ENCODE peak calls at places on chromosomes 2 and 18, in nine cellular contexts. I is GM23248, P is neural progenitor cell, K is PC-3, T is MM.1S, C is OCI-LY7, G is HCT116, D is SK-N-SH, L is GM23338. Q is an unnamed sample.

GRCh38 chr18:78994977-78995582 is 15.5 kb downstream of the SALL3 start:
- DNase-seq in I (no peak), P (no peak), K (no peak), T (no peak), C (no peak), G (no peak), D (no peak), L (no peak), Q (no peak)

GRCh38 chr2:84539729-84540128 is 23.4 kb downstream of the DNAH6 start:
- DNase-seq in I (no peak), P (no peak), K (no peak), T (no peak), C (no peak), G (no peak), D (no peak), L (no peak), Q (no peak)

GRCh38 chr18:23058746-23059440 is 76.4 kb upstream of the CABLES1 start:
- DNase-seq in I (peak), P (peak), K (no peak), T (no peak), C (no peak), G (no peak), D (no peak), L (no peak), Q (no peak)

GRCh38 chr2:168686485-168687191 is 115.8 kb upstream of the NOSTRIN start:
- DNase-seq in I (peak), P (no peak), K (peak), T (no peak), C (no peak), G (no peak), D (no peak), L (no peak), Q (no peak)

GRCh38 chr2:98559581-98559980 is 48.7 kb downstream of the COA5 start:
- DNase-seq in I (no peak), P (no peak), K (peak), T (no peak), C (peak), G (no peak), D (no peak), L (no peak), Q (no peak)

GRCh38 chr2:234691226-234691600 is 194.3 kb upstream of the ARL4C start:
- DNase-seq in I (no peak), P (no peak), K (no peak), T (no peak), C (no peak), G (no peak), D (peak), L (no peak), Q (no peak)

GRCh38 chr2:178877874-178878273 is 70.7 kb upstream of the TTN start:
- DNase-seq in I (no peak), P (no peak), K (no peak), T (peak), C (no peak), G (no peak), D (no peak), L (no peak), Q (no peak)

GRCh38 chr2:73972846-73973245 is 11.9 kb upstream of the TET3 start:
- DNase-seq in I (no peak), P (no peak), K (no peak), T (no peak), C (peak), G (no peak), D (no peak), L (no peak), Q (no peak)

GRCh38 chr2:42879913-42880737 is 87.7 kb upstream of the HAAO start:
- DNase-seq in I (no peak), P (no peak), K (no peak), T (no peak), C (no peak), G (no peak), D (no peak), L (peak), Q (no peak)

GRCh38 chr2:238847432-238847801 is 468 bp upstream of the TWIST2 start:
- DNase-seq in I (no peak), P (no peak), K (no peak), T (no peak), C (no peak), G (no peak), D (no peak), L (peak), Q (no peak)

GRCh38 chr2:175441361-175441760 is 259.9 kb upstream of the ATP5MC3 start:
- DNase-seq in I (no peak), P (peak), K (no peak), T (no peak), C (no peak), G (no peak), D (no peak), L (no peak), Q (no peak)

GRCh38 chr18:77650799-77651385 is 401.2 kb downstream of the GALR1 start:
- DNase-seq in I (peak), P (peak), K (peak), T (peak), C (peak), G (no peak), D (peak), L (peak), Q (peak)

GRCh38 chr2:230155359-230155758 is 64.4 kb downstream of the SP110 start:
- DNase-seq in I (no peak), P (no peak), K (no peak), T (no peak), C (no peak), G (no peak), D (no peak), L (no peak), Q (no peak)

GRCh38 chr18:39753178-39753577 is 2187.6 kb upstream of the CELF4 start:
- DNase-seq in I (no peak), P (no peak), K (no peak), T (no peak), C (no peak), G (no peak), D (no peak), L (no peak), Q (no peak)

GRCh38 chr2:165877565-165878550 is 75.7 kb downstream of the TTC21B start:
- DNase-seq in I (peak), P (no peak), K (peak), T (peak), C (no peak), G (no peak), D (no peak), L (no peak), Q (no peak)

GRCh38 chr2:234621120-234621519 is 124.2 kb upstream of the ARL4C start:
- DNase-seq in I (no peak), P (no peak), K (no peak), T (no peak), C (no peak), G (no peak), D (no peak), L (no peak), Q (no peak)

GRCh38 chr2:64114063-64114911 is 29.9 kb downstream of the PELI1 start:
- DNase-seq in I (peak), P (no peak), K (peak), T (peak), C (no peak), G (no peak), D (no peak), L (peak), Q (no peak)

GRCh38 chr2:237323656-237324055 is 90.3 kb downstream of the COL6A3 start:
- DNase-seq in I (no peak), P (no peak), K (no peak), T (no peak), C (no peak), G (no peak), D (no peak), L (no peak), Q (no peak)
- H3K27ac ChIP-seq in I (peak), P (no peak), K (no peak), T (no peak), C (no peak), G (no peak), D (no peak), L (no peak), Q (peak)

GRCh38 chr2:23330214-23330613 is 54.8 kb upstream of the KLHL29 start:
- DNase-seq in I (peak), P (peak), K (peak), T (peak), C (no peak), G (no peak), D (no peak), L (peak), Q (peak)

GRCh38 chr2:23322813-23323212 is 62.2 kb upstream of the KLHL29 start:
- DNase-seq in I (no peak), P (no peak), K (no peak), T (no peak), C (no peak), G (no peak), D (no peak), L (no peak), Q (no peak)

GRCh38 chr2:23324281-23324680 is 60.7 kb upstream of the KLHL29 start:
- DNase-seq in I (no peak), P (no peak), K (no peak), T (no peak), C (no peak), G (no peak), D (no peak), L (no peak), Q (no peak)

GRCh38 chr2:23326322-23326721 is 58.7 kb upstream of the KLHL29 start:
- DNase-seq in I (no peak), P (no peak), K (no peak), T (no peak), C (no peak), G (no peak), D (no peak), L (no peak), Q (no peak)

GRCh38 chr2:23327897-23328296 is 57.1 kb upstream of the KLHL29 start:
- DNase-seq in I (no peak), P (no peak), K (no peak), T (no peak), C (no peak), G (no peak), D (peak), L (no peak), Q (no peak)
- TF ChIP-seq EZH2phosphoT487 in I (no peak), P (no peak), K (no peak), T (no peak), C (no peak), G (no peak), D (no peak), L (no peak), Q (no peak)

GRCh38 chr2:70978388-70979357 is at the start of gene ANKRD53:
- DNase-seq in I (peak), P (peak), K (no peak), T (peak), C (no peak), G (no peak), D (peak), L (peak), Q (peak)

GRCh38 chr2:70974592-70974991 is 3.8 kb upstream of the ANKRD53 start:
- DNase-seq in I (no peak), P (no peak), K (no peak), T (no peak), C (no peak), G (no peak), D (no peak), L (no peak), Q (no peak)

GRCh38 chr2:70979626-70980025 is 1.2 kb downstream of the ANKRD53 start:
- DNase-seq in I (no peak), P (no peak), K (no peak), T (no peak), C (no peak), G (no peak), D (no peak), L (no peak), Q (no peak)

GRCh38 chr2:70975237-70975636 is 3.2 kb upstream of the ANKRD53 start:
- DNase-seq in I (no peak), P (no peak), K (no peak), T (no peak), C (no peak), G (no peak), D (no peak), L (no peak), Q (peak)

GRCh38 chr2:70977605-70978205 is 725 bp upstream of the ANKRD53 start:
- DNase-seq in I (peak), P (no peak), K (peak), T (peak), C (no peak), G (no peak), D (peak), L (peak), Q (no peak)
- H3K4me3 ChIP-seq in I (peak), P (peak), K (peak), T (peak), C (peak), G (peak), D (peak), L (peak), Q (peak)

GRCh38 chr2:186517090-186517489 is 31.0 kb downstream of the ZC3H15 start:
- DNase-seq in I (no peak), P (no peak), K (no peak), T (no peak), C (no peak), G (no peak), D (no peak), L (no peak), Q (no peak)
- H3K27ac ChIP-seq in I (no peak), P (no peak), K (no peak), T (no peak), C (no peak), G (no peak), D (no peak), L (no peak), Q (no peak)

GRCh38 chr2:55961318-55961911 is 37.8 kb upstream of the EFEMP1 start:
- DNase-seq in I (peak), P (peak), K (peak), T (peak), C (peak), G (peak), D (peak), L (peak), Q (peak)
- TF ChIP-seq EZH2phosphoT487 in I (no peak), P (no peak), K (no peak), T (no peak), C (no peak), G (no peak), D (no peak), L (no peak), Q (no peak)

GRCh38 chr18:48934400-48934707 is 16.4 kb downstream of the SMAD7 start:
- DNase-seq in I (peak), P (no peak), K (no peak), T (no peak), C (no peak), G (no peak), D (no peak), L (no peak), Q (no peak)
- H3K4me3 ChIP-seq in I (peak), P (no peak), K (no peak), T (peak), C (peak), G (no peak), D (no peak), L (no peak), Q (no peak)

GRCh38 chr2:69162121-69162520 is 149.1 kb downstream of the ANTXR1 start:
- DNase-seq in I (no peak), P (no peak), K (no peak), T (no peak), C (no peak), G (no peak), D (no peak), L (no peak), Q (no peak)

GRCh38 chr2:69163556-69163955 is 150.6 kb downstream of the ANTXR1 start:
- DNase-seq in I (no peak), P (no peak), K (no peak), T (no peak), C (no peak), G (no peak), D (no peak), L (no peak), Q (no peak)

GRCh38 chr2:69164379-69164778 is 151.4 kb downstream of the ANTXR1 start:
- DNase-seq in I (peak), P (no peak), K (no peak), T (no peak), C (no peak), G (no peak), D (peak), L (no peak), Q (peak)

GRCh38 chr2:69165079-69165478 is 152.1 kb downstream of the ANTXR1 start:
- DNase-seq in I (no peak), P (no peak), K (no peak), T (no peak), C (no peak), G (no peak), D (no peak), L (no peak), Q (no peak)

GRCh38 chr2:69163109-69163508 is 150.1 kb downstream of the ANTXR1 start:
- DNase-seq in I (peak), P (no peak), K (peak), T (no peak), C (no peak), G (peak), D (no peak), L (no peak), Q (peak)
- H3K27ac ChIP-seq in I (peak), P (no peak), K (no peak), T (no peak), C (no peak), G (no peak), D (peak), L (no peak), Q (peak)

GRCh38 chr2:7190587-7191320 is 273.5 kb downstream of the RNF144A start:
- DNase-seq in I (peak), P (peak), K (no peak), T (no peak), C (no peak), G (no peak), D (no peak), L (no peak), Q (no peak)

GRCh38 chr2:7193457-7193856 is 276.2 kb downstream of the RNF144A start:
- DNase-seq in I (no peak), P (no peak), K (no peak), T (no peak), C (no peak), G (no peak), D (no peak), L (no peak), Q (no peak)

GRCh38 chr2:7194950-7195349 is 277.7 kb downstream of the RNF144A start:
- DNase-seq in I (no peak), P (no peak), K (no peak), T (no peak), C (no peak), G (no peak), D (no peak), L (no peak), Q (no peak)

GRCh38 chr2:7189106-7189505 is 271.9 kb downstream of the RNF144A start:
- DNase-seq in I (no peak), P (no peak), K (no peak), T (no peak), C (no peak), G (no peak), D (no peak), L (no peak), Q (no peak)

GRCh38 chr2:7191927-7192326 is 274.7 kb downstream of the RNF144A start:
- DNase-seq in I (peak), P (no peak), K (peak), T (no peak), C (no peak), G (no peak), D (no peak), L (peak), Q (peak)
- TF ChIP-seq EZH2phosphoT487 in I (no peak), P (no peak), K (no peak), T (no peak), C (no peak), G (no peak), D (no peak), L (no peak), Q (no peak)

Q was measured in hepatocyte.